ENCODE peak calls at places on chromosome 17, in six cellular contexts. Q, M, S, I, Y and P are unnamed samples.

GRCh38 chr17:43637563-43638323 is 24.0 kb downstream of the MEOX1 start:
- DNase-seq in Q (no peak), M (no peak), S (no peak), I (no peak), Y (no peak), P (no peak)

GRCh38 chr17:19753049-19753444 is 4.9 kb upstream of the ALDH3A1 start:
- DNase-seq in Q (no peak), M (peak; percentile 90), S (peak; percentile 61), I (peak; percentile 62), Y (peak; percentile 96), P (peak; percentile 83)

GRCh38 chr17:17540278-17540906 is 44.2 kb upstream of the RASD1 start:
- DNase-seq in Q (no peak), M (no peak), S (no peak), I (no peak), Y (no peak), P (no peak)

GRCh38 chr17:862584-862983 is 80.4 kb downstream of the MRM3 start:
- DNase-seq in Q (no peak), M (no peak), S (no peak), I (no peak), Y (no peak), P (no peak)

GRCh38 chr17:47810200-47810821 is 11.3 kb downstream of the OSBPL7 start:
- DNase-seq in Q (no peak), M (no peak), S (peak; percentile 52), I (no peak), Y (peak; percentile 61), P (peak; percentile 65)

GRCh38 chr17:82297280-82297803 is 20.1 kb downstream of the CD7 start:
- DNase-seq in Q (peak; percentile 39), M (peak; percentile 94), S (peak; percentile 71), I (no peak), Y (peak; percentile 91), P (peak; percentile 84)

GRCh38 chr17:1374426-1375177 is 25.4 kb downstream of the YWHAE start:
- DNase-seq in Q (no peak), M (no peak), S (no peak), I (no peak), Y (no peak), P (no peak)

GRCh38 chr17:7632492-7632894 is 2.6 kb downstream of the SHBG start:
- DNase-seq in Q (no peak), M (peak; percentile 61), S (no peak), I (no peak), Y (no peak), P (peak; percentile 24)

GRCh38 chr17:38735161-38735997 is 5.2 kb downstream of the CISD3 start:
- DNase-seq in Q (no peak), M (peak; percentile 57), S (no peak), I (peak; percentile 2), Y (peak; percentile 78), P (no peak)

GRCh38 chr17:10681866-10682446 is 15.4 kb downstream of the SCO1 start:
- DNase-seq in Q (no peak), M (no peak), S (no peak), I (no peak), Y (no peak), P (no peak)

GRCh38 chr17:73470369-73470768 is 158.6 kb upstream of the CDC42EP4 start:
- DNase-seq in Q (no peak), M (no peak), S (no peak), I (no peak), Y (no peak), P (no peak)

GRCh38 chr17:31508310-31509094 is 117.0 kb downstream of the RAB11FIP4 start:
- DNase-seq in Q (no peak), M (no peak), S (no peak), I (no peak), Y (no peak), P (no peak)

GRCh38 chr17:43945074-43945824 is 3.0 kb upstream of the PPY start:
- DNase-seq in Q (no peak), M (no peak), S (no peak), I (no peak), Y (no peak), P (no peak)

GRCh38 chr17:7043195-7043543 is 723 bp downstream of the SLC16A11 start:
- DNase-seq in Q (no peak), M (no peak), S (no peak), I (no peak), Y (no peak), P (no peak)

GRCh38 chr17:36198831-36199465 is 2.4 kb upstream of the CCL3L1 start:
- DNase-seq in Q (no peak), M (peak; percentile 9), S (no peak), I (no peak), Y (no peak), P (no peak)

GRCh38 chr17:54256530-54256929 is 433.8 kb downstream of the KIF2B start:
- DNase-seq in Q (no peak), M (no peak), S (no peak), I (no peak), Y (no peak), P (no peak)

GRCh38 chr17:28946239-28946638 is 5.1 kb downstream of the PHF12 start:
- DNase-seq in Q (no peak), M (no peak), S (no peak), I (no peak), Y (no peak), P (peak; percentile 88)

GRCh38 chr17:66673668-66674276 is 161.1 kb upstream of the CACNG5 start:
- DNase-seq in Q (peak; percentile 77), M (peak; percentile 74), S (no peak), I (no peak), Y (no peak), P (peak; percentile 68)

GRCh38 chr17:51347851-51348584 is 87.7 kb downstream of the UTP18 start:
- DNase-seq in Q (no peak), M (no peak), S (no peak), I (no peak), Y (no peak), P (no peak)

GRCh38 chr17:78917451-78918307 is 7.5 kb downstream of the TIMP2 start:
- DNase-seq in Q (no peak), M (no peak), S (no peak), I (no peak), Y (no peak), P (no peak)

GRCh38 chr17:81636505-81637288 is at the start of the genes NPLOC4 and TSPAN10:
- DNase-seq in Q (peak; percentile 91), M (peak; percentile 89), S (peak; percentile 30), I (peak; percentile 45), Y (peak; percentile 91), P (peak; percentile 80)

GRCh38 chr17:1714980-1715802 is 5.0 kb upstream of the TLCD2 start:
- DNase-seq in Q (no peak), M (peak; percentile 86), S (no peak), I (peak; percentile 28), Y (peak; percentile 97), P (peak; percentile 83)

GRCh38 chr17:78409191-78409621 is 30.8 kb downstream of the PGS1 start:
- DNase-seq in Q (peak; percentile 92), M (peak; percentile 38), S (no peak), I (no peak), Y (no peak), P (no peak)

GRCh38 chr17:81573794-81574642 is 21.9 kb upstream of the FAAP100 start:
- DNase-seq in Q (no peak), M (no peak), S (no peak), I (no peak), Y (no peak), P (no peak)

GRCh38 chr17:62931101-62931500 is 34.9 kb upstream of the TANC2 start:
- DNase-seq in Q (no peak), M (no peak), S (no peak), I (no peak), Y (no peak), P (no peak)

GRCh38 chr17:5179003-5179402 is 12.7 kb downstream of the ZNF594 start:
- DNase-seq in Q (no peak), M (no peak), S (no peak), I (no peak), Y (no peak), P (no peak)